ENCODE peak calls at places on chromosomes 7 and 10, in eight cellular contexts. Z is neuronal stem cell, L is fibroblast of lung, X is colonic mucosa, D is MM.1S, S is GM23248, O is HCT116, M is mammary epithelial cell. I is an unnamed sample.

GRCh38 chr10:59976909-59977308 is 70.6 kb upstream of the CCDC6 start:
- DNase-seq in Z (no peak), L (no peak), X (no peak), D (no peak), S (no peak), O (no peak), M (no peak), I (no peak)

GRCh38 chr7:31478744-31479143 is 35.1 kb upstream of the ITPRID1 start:
- DNase-seq in Z (no peak), L (no peak), X (no peak), D (peak), S (peak), O (no peak), M (no peak), I (no peak)

GRCh38 chr10:103651783-103652476 is 158.4 kb downstream of the NEURL1 start:
- DNase-seq in Z (no peak), L (no peak), X (peak), D (no peak), S (no peak), O (no peak), M (no peak), I (no peak)

GRCh38 chr10:97570146-97570788 is 2.3 kb upstream of the ANKRD2 start:
- DNase-seq in Z (no peak), L (no peak), X (no peak), D (no peak), S (no peak), O (no peak), M (no peak), I (no peak)

GRCh38 chr7:55018361-55019328 is at the start of gene EGFR:
- DNase-seq in Z (peak), L (peak), X (peak), D (peak), S (peak), O (peak), M (peak), I (peak)

GRCh38 chr7:34133983-34134782 is 228.8 kb downstream of the BMPER start:
- DNase-seq in Z (peak), L (peak), X (peak), D (peak), S (peak), O (peak), M (peak), I (peak)

GRCh38 chr7:130356760-130357611 is 12.4 kb downstream of the CPA5 start:
- DNase-seq in Z (no peak), L (peak), X (no peak), D (no peak), S (peak), O (peak), M (peak), I (peak)

GRCh38 chr7:108448777-108449576 is 7.3 kb downstream of the NRCAM start:
- DNase-seq in Z (peak), L (peak), X (no peak), D (no peak), S (no peak), O (no peak), M (no peak), I (no peak)

GRCh38 chr7:30927559-30927958 is 15.9 kb downstream of the AQP1 start:
- DNase-seq in Z (no peak), L (no peak), X (no peak), D (no peak), S (no peak), O (no peak), M (no peak), I (peak)

GRCh38 chr10:29643785-29644501 is 9.2 kb upstream of the SVIL start:
- DNase-seq in Z (no peak), L (no peak), X (peak), D (no peak), S (no peak), O (no peak), M (no peak), I (no peak)

GRCh38 chr10:88342733-88343310 is 240.3 kb downstream of the RNLS start:
- DNase-seq in Z (no peak), L (no peak), X (peak), D (no peak), S (no peak), O (no peak), M (no peak), I (no peak)

GRCh38 chr10:74880041-74880440 is 53.6 kb downstream of the KAT6B start:
- DNase-seq in Z (no peak), L (peak), X (no peak), D (no peak), S (no peak), O (no peak), M (no peak), I (no peak)

GRCh38 chr10:14450041-14450491 is 119.3 kb upstream of the FRMD4A start:
- DNase-seq in Z (no peak), L (no peak), X (no peak), D (no peak), S (peak), O (no peak), M (no peak), I (no peak)

GRCh38 chr7:144391823-144392255 is 11.7 kb downstream of the NOBOX start:
- DNase-seq in Z (peak), L (peak), X (no peak), D (peak), S (peak), O (peak), M (peak), I (peak)

GRCh38 chr7:127844707-127845331 is 186.4 kb downstream of the LRRC4 start:
- DNase-seq in Z (no peak), L (peak), X (peak), D (no peak), S (peak), O (no peak), M (peak), I (no peak)

GRCh38 chr7:24824896-24825295 is 67.6 kb upstream of the GSDME start:
- DNase-seq in Z (no peak), L (peak), X (no peak), D (no peak), S (no peak), O (no peak), M (no peak), I (no peak)

GRCh38 chr7:117808273-117808868 is 64.9 kb downstream of the CTTNBP2 start:
- DNase-seq in Z (peak), L (peak), X (no peak), D (no peak), S (no peak), O (no peak), M (no peak), I (peak)

GRCh38 chr7:150408393-150409299 is 29.5 kb downstream of the ZNF775 start:
- DNase-seq in Z (no peak), L (no peak), X (no peak), D (no peak), S (no peak), O (no peak), M (no peak), I (no peak)

GRCh38 chr7:2120841-2121830 is 111.6 kb downstream of the MAD1L1 start:
- DNase-seq in Z (no peak), L (peak), X (no peak), D (no peak), S (no peak), O (no peak), M (no peak), I (no peak)

GRCh38 chr10:86758231-86759072 is 2.0 kb downstream of the BMPR1A start:
- DNase-seq in Z (no peak), L (peak), X (no peak), D (no peak), S (peak), O (no peak), M (peak), I (no peak)

GRCh38 chr7:157151626-157152339 is 13.1 kb downstream of the UBE3C start:
- DNase-seq in Z (no peak), L (no peak), X (no peak), D (no peak), S (peak), O (no peak), M (no peak), I (no peak)

GRCh38 chr10:132423966-132424847 is 27.2 kb downstream of the PWWP2B start:
- DNase-seq in Z (no peak), L (no peak), X (no peak), D (no peak), S (no peak), O (no peak), M (peak), I (no peak)

GRCh38 chr10:84540022-84540616 is 211.7 kb downstream of the CCSER2 start:
- DNase-seq in Z (no peak), L (peak), X (no peak), D (no peak), S (peak), O (no peak), M (peak), I (no peak)

GRCh38 chr7:129263168-129263567 is 38.3 kb downstream of the AHCYL2 start:
- DNase-seq in Z (no peak), L (no peak), X (no peak), D (no peak), S (no peak), O (no peak), M (no peak), I (no peak)

GRCh38 chr7:121544726-121545125 is 148.6 kb upstream of the FAM3C start:
- DNase-seq in Z (no peak), L (peak), X (no peak), D (peak), S (peak), O (peak), M (peak), I (peak)

GRCh38 chr10:130121486-130122079 is 11.0 kb upstream of the C10orf143 start:
- DNase-seq in Z (no peak), L (no peak), X (no peak), D (no peak), S (no peak), O (no peak), M (no peak), I (no peak)

GRCh38 chr7:3195160-3195559 is 105.9 kb upstream of the SDK1 start:
- DNase-seq in Z (no peak), L (no peak), X (no peak), D (no peak), S (no peak), O (no peak), M (no peak), I (no peak)

GRCh38 chr7:3194501-3195141 is 106.4 kb upstream of the SDK1 start:
- DNase-seq in Z (peak), L (peak), X (no peak), D (no peak), S (no peak), O (no peak), M (peak), I (peak)

GRCh38 chr7:3191545-3191944 is 109.5 kb upstream of the SDK1 start:
- DNase-seq in Z (no peak), L (no peak), X (no peak), D (no peak), S (no peak), O (no peak), M (no peak), I (no peak)

GRCh38 chr7:3196629-3197028 is 104.4 kb upstream of the SDK1 start:
- DNase-seq in Z (no peak), L (no peak), X (no peak), D (no peak), S (no peak), O (no peak), M (no peak), I (no peak)

DNA sequence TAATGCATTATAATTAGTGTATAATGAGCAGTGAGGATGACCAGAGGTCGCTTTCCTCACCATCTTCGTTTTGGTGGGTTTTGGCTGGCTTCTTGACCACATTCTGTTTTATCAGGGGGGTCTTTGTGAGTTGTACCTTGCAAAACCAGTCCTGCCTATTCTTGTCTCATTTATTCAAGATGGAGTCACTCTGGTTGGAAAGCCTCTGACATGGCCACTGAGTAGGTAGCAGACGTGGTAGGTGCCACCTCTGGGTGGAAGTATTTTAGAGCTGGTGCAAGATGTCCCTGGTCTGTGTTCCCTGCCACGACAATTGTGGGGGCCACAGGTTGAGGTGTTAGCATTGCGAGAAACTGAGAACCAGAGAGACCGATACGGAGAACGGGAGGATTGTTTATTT is 107.3 kb upstream of the SDK1 start:
- DNase-seq in Z (no peak), L (no peak), X (no peak), D (no peak), S (no peak), O (no peak), M (no peak), I (no peak)
- H3K9ac ChIP-seq in Z (no peak), L (no peak), X (no peak), D (no peak), S (no peak), O (no peak), M (no peak), I (no peak)

DNA sequence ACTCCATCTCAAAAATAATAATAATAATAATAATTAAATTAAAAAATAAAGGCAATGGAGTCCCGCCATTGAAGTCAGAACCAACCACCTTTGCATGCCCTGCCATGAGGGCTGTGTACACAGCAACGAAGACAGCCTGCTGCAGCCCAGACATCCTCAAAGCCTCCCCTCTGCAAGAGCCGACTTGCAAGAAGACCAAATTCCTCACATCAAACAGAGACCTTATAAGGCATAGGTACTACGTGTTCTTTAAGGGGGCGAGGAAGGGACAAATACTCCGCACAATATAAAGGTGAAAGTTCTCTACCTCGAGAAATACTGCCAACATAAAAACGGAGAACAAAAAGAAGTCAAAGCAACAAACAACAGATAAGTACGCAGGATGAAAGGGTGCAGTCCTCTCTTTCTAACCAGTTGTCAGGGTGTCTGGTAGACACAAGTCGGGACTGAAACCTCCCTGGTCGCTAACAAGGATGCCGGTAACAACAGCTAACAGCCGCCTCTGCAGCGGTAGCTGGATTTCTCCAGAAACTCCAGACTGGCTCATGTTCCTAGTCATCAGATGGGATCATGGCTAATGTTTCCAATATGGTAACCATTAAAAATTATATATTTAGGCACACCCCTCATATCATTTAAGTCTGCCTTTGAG is 23.6 kb downstream of the FGFR2 start:
- DNase-seq in Z (no peak), L (no peak), X (no peak), D (no peak), S (no peak), O (no peak), M (peak), I (no peak)
- H3K9ac ChIP-seq in Z (no peak), L (no peak), X (no peak), D (no peak), S (no peak), O (no peak), M (peak), I (no peak)

GRCh38 chr10:126523071-126523470 is 134.8 kb upstream of the ADAM12 start:
- DNase-seq in Z (no peak), L (no peak), X (no peak), D (no peak), S (no peak), O (no peak), M (no peak), I (no peak)
- H3K9ac ChIP-seq in Z (no peak), L (no peak), X (no peak), D (no peak), S (no peak), O (no peak), M (no peak), I (no peak)

GRCh38 chr10:3873728-3874461 is 88.9 kb upstream of the KLF6 start:
- DNase-seq in Z (peak), L (peak), X (no peak), D (peak), S (peak), O (peak), M (peak), I (no peak)
- H3K9ac ChIP-seq in Z (no peak), L (no peak), X (no peak), D (peak), S (peak), O (no peak), M (no peak), I (no peak)

DNA sequence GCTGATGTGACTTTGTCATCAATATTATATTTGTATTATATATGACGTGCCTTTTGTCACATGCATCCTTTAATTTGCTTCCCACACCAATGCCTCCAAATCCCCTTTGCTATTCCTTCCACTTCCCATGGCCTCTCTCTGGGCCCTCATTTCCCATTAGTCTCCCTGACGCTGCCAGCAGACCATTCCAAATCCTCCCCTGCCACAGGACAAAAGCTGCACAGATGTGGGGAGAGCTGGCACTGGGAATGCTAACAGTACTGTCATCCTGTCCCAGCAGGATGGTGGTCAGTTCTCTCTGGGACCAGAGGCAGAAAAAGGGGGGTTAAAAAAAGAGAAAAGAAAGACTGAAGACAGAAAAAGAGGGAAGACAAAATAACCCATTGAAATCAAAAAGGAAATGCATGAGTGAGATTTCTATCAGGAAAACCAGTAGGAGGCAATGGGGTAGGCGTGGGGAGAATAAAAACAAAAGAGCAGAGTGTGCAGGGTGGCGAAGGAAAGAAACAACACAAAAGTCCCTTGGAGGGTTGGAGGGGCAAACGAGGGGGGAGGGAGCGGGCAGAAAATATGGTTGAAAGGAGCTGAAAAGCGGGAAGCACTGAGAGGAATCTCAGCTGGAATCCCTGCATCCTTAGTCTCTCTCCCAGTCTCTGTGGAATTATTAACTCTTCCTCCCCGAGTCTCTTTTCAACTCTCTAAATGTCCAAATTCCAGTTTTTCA is 59.2 kb upstream of the PTN start:
- DNase-seq in Z (peak), L (no peak), X (no peak), D (no peak), S (no peak), O (no peak), M (no peak), I (no peak)
- H3K9ac ChIP-seq in Z (no peak), L (no peak), X (no peak), D (no peak), S (no peak), O (no peak), M (no peak), I (no peak)